ENCODE peak calls at places on chromosomes 7 and 10, in seven cellular contexts. D is sigmoid colon, Q is neural progenitor cell, M is mucosa of descending colon, V is PC-3, I is right lobe of liver, W is heart right ventricle. H is an unnamed sample.

GRCh38 chr10:49562893-49563292 is 24.0 kb upstream of the ERCC6 start:
- DNase-seq in D (no peak), Q (no peak), M (no peak), V (peak), I (no peak), W (no peak), H (no peak)

GRCh38 chr10:108684431-108684830 is 1238.9 kb downstream of the XPNPEP1 start:
- DNase-seq in D (no peak), Q (no peak), M (no peak), V (no peak), I (no peak), W (no peak), H (no peak)

GRCh38 chr10:114304017-114304565 is 65.0 kb downstream of the VWA2 start:
- DNase-seq in D (peak), Q (peak), M (peak), V (peak), I (peak), W (peak), H (peak)

GRCh38 chr10:29689001-29689400 is 54.2 kb upstream of the SVIL start:
- DNase-seq in D (no peak), Q (no peak), M (no peak), V (peak), I (no peak), W (no peak), H (no peak)

GRCh38 chr10:102117391-102118159 is 2.6 kb downstream of the LDB1 start:
- DNase-seq in D (peak), Q (peak), M (peak), V (no peak), I (peak), W (peak), H (peak)

GRCh38 chr7:73521636-73522080 is 435 bp downstream of the BAZ1B start:
- DNase-seq in D (no peak), Q (no peak), M (no peak), V (peak), I (peak), W (peak), H (no peak)

GRCh38 chr10:25756784-25757183 is 177.2 kb upstream of the MYO3A start:
- DNase-seq in D (no peak), Q (no peak), M (no peak), V (no peak), I (no peak), W (no peak), H (no peak)

GRCh38 chr10:29409241-29410051 is 120.6 kb downstream of the LYZL1 start:
- DNase-seq in D (peak), Q (no peak), M (peak), V (peak), I (peak), W (peak), H (no peak)

GRCh38 chr7:100208911-100209408 is 10.8 kb upstream of the PVRIG start:
- DNase-seq in D (no peak), Q (no peak), M (no peak), V (no peak), I (no peak), W (no peak), H (no peak)

GRCh38 chr10:13915710-13916109 is 328.9 kb downstream of the PRPF18 start:
- DNase-seq in D (peak), Q (peak), M (no peak), V (no peak), I (no peak), W (no peak), H (no peak)

GRCh38 chr7:37786741-37787569 is 61.4 kb upstream of the NME8 start:
- DNase-seq in D (no peak), Q (no peak), M (no peak), V (no peak), I (no peak), W (no peak), H (peak)

GRCh38 chr10:93250010-93250409 is 176.3 kb downstream of the CYP26A1 start:
- DNase-seq in D (no peak), Q (no peak), M (no peak), V (no peak), I (no peak), W (no peak), H (no peak)

GRCh38 chr10:500876-501275 is 188.6 kb downstream of the DIP2C start:
- DNase-seq in D (peak), Q (no peak), M (no peak), V (no peak), I (no peak), W (no peak), H (no peak)

DNA sequence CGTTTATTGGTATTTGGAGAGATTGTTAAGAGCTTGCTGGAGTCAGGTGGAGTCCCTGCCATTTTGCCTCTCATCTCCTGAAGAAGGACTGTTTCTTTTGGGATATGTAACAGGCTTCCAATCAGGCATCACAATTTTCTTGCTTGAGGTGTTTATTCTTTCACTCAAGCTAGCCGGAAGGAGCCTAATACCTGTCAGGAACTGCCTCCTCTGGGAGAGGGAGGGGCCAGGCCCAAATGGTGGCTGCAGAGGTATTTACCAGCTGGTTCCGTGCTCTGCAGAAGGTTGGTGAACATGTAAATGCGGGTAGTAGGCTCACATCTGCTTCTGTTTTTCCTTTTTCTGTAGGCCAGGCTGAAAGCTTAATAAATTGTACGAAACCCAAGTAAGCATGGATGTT is 114.0 kb downstream of the TCF7L2 start:
- DNase-seq in D (no peak), Q (no peak), M (no peak), V (no peak), I (no peak), W (no peak), H (no peak)
- H3K4me3 ChIP-seq in D (no peak), Q (no peak), M (no peak), V (no peak), I (no peak), W (no peak), H (no peak)

DNA sequence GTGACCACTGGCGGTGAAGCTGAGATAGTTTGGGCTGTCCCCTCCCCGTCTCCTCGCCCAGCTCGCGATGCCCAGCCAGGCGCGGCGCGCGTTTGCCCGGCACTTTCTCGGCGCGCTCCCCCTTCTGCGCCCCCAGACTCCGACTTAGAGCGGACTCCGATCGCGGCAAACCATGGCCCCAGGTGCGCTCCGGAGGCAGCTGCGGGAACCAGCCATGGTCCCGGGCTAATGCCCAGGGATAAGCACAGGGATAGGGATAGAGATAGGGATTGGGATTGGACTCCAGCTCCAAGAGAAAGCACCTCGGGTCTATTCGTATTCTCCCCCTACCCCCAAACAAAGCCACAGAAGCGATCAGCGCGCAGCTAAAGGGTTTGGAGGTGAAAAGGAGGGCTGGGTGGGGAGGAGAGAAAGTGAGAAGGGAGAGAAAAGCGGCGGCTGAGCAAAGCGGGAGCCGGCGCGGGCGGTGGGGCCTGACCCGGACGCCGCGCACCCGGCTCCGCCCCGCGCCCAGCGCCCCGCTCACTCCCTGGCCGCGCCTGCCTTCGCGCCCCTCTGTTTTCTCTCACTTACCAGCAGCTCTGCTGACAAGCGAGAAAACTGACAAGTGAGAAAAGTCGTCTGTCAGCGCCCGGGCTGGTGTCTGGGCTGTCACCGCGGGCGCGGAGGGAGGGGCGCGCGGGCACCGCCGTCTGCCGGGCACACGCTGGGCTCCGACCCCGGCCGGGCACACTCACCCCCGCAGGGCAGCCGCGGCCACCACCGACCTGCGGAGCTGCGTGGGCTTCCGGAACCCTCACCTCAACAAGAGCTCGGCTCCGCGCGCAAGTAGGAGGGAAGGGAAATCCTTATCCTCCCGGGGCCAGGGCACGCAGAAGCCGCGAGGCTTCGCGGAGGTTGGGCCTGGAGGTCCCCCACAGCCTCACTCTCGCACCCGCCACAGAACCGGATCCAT is at the start of gene PDE1C:
- DNase-seq in D (no peak), Q (peak), M (no peak), V (no peak), I (no peak), W (peak), H (no peak)
- H3K4me3 ChIP-seq in D (peak), Q (peak), M (peak), V (no peak), I (no peak), W (peak), H (no peak)

GRCh38 chr7:116689787-116690186 is 17.8 kb downstream of the MET start:
- DNase-seq in D (no peak), Q (no peak), M (no peak), V (peak), I (no peak), W (no peak), H (no peak)

GRCh38 chr7:116691664-116692063 is 19.7 kb downstream of the MET start:
- DNase-seq in D (no peak), Q (no peak), M (no peak), V (peak), I (no peak), W (no peak), H (no peak)

GRCh38 chr7:116697152-116697551 is 25.2 kb downstream of the MET start:
- DNase-seq in D (no peak), Q (no peak), M (no peak), V (no peak), I (no peak), W (no peak), H (no peak)

GRCh38 chr7:116696707-116697106 is 24.7 kb downstream of the MET start:
- DNase-seq in D (no peak), Q (no peak), M (no peak), V (no peak), I (no peak), W (no peak), H (no peak)

GRCh38 chr7:116692599-116693308 is 20.8 kb downstream of the MET start:
- DNase-seq in D (no peak), Q (no peak), M (no peak), V (peak), I (no peak), W (no peak), H (no peak)
- H3K4me3 ChIP-seq in D (no peak), Q (no peak), M (no peak), V (peak), I (no peak), W (no peak), H (no peak)

DNA sequence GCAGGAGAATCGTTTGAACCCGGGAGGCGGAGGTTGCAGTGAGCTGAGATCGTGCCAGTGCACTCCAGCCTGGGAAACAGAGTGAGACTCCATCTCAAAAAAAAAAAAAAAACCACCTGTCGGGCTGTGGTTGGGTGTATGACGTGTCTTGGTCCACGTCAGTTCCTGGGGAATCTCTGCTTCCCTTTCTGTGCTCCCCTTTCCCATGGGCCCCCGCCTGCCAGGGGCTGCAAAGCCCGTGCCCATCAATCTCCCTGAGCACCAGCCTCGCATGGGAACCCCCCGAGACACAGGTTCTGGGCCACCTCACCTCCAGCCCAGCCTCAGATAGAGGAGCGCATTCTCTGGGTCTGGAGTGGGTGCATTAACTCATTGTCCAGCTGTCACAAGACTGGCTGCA is 2.3 kb upstream of the SH2B2 start:
- DNase-seq in D (no peak), Q (no peak), M (no peak), V (no peak), I (no peak), W (no peak), H (peak)
- H3K4me3 ChIP-seq in D (no peak), Q (no peak), M (no peak), V (no peak), I (no peak), W (no peak), H (no peak)

GRCh38 chr10:61887772-61888171 is 13.7 kb upstream of the ARID5B start:
- DNase-seq in D (no peak), Q (no peak), M (no peak), V (no peak), I (no peak), W (no peak), H (no peak)
- H3K4me3 ChIP-seq in D (no peak), Q (no peak), M (no peak), V (no peak), I (no peak), W (no peak), H (no peak)

DNA sequence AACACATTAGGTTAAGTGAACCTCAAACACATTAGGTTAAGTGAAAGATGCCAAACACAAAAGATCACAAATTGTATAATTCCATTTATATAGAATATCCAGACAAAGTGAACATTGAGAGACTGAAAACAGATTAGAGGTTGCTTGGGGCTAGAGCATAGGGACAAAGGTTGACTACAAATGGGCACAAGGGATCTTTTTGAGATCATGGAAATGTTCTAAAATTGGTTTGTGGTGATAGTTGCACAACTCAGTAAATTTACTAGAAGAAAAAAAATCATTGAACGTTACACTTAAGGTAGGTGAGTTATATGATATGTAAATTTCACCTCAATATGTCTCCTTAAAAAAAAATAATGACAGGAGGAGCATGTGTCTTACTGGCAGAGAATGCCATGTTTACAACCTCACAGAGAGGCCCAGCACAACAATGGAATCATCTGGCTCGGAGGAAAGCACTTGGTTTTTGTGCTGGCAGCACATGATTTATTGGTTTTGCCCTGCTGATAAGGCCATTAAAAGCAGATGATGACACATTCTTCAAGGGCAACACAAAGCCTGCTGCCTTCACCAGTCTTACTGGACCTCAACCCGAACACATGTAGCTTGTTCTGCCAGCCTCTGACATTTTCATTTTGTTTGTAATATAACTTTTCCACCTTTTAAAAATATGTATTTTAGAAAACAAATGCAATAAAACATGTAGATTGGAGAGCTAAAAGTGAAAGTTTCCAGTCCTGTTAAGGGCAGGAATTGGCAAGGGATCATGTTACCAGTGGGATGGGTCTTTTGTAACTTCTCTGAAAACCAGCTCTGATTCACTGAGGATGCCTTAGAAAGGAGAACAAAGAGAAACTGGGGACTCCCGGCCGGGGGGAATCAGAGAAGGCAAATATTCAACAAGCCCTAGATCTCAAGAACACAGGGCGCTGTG is 11.9 kb upstream of the LMOD2 start:
- DNase-seq in D (no peak), Q (peak), M (no peak), V (peak), I (no peak), W (no peak), H (no peak)
- H3K4me3 ChIP-seq in D (peak), Q (peak), M (no peak), V (no peak), I (no peak), W (peak), H (no peak)

DNA sequence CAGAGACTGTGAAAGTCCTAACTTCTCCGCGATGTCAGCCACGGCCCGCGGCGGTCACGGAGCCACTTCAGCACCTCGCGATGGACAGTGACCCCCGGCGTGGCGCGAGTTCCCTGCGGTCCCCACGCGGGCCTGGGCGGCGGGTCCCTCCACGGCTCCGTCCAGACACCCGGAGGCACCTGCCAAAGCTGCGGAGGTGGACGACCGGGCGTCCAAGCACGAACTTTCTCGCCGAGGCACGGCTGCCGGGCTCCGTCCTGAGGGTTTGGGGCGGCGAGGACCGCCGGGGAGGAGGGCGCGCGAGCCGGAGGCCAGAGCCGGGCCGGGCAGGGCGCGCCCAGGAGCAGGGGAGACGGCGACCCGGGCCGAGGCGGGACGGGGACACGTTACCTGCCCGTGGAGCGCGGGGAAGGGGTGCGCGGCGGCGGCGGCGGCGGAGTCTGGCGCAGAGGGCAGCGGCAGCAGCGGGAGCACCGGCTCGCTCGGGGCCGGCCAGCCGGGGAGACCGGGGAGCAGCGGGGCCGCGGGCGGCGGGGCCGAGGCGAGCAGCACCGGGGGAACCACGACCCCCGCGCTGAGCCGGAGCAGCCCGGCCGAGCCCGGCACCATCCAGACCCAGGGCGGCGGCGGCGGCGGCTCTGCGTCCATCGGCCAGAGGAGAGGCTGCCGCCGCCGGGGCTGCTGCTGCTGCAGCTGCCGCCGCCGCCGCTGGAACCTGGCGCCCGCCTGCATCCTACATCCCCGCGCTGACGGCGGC is 439 bp downstream of the TCERG1L start:
- DNase-seq in D (no peak), Q (peak), M (no peak), V (no peak), I (no peak), W (no peak), H (no peak)
- H3K4me3 ChIP-seq in D (no peak), Q (peak), M (no peak), V (no peak), I (no peak), W (no peak), H (no peak)

DNA sequence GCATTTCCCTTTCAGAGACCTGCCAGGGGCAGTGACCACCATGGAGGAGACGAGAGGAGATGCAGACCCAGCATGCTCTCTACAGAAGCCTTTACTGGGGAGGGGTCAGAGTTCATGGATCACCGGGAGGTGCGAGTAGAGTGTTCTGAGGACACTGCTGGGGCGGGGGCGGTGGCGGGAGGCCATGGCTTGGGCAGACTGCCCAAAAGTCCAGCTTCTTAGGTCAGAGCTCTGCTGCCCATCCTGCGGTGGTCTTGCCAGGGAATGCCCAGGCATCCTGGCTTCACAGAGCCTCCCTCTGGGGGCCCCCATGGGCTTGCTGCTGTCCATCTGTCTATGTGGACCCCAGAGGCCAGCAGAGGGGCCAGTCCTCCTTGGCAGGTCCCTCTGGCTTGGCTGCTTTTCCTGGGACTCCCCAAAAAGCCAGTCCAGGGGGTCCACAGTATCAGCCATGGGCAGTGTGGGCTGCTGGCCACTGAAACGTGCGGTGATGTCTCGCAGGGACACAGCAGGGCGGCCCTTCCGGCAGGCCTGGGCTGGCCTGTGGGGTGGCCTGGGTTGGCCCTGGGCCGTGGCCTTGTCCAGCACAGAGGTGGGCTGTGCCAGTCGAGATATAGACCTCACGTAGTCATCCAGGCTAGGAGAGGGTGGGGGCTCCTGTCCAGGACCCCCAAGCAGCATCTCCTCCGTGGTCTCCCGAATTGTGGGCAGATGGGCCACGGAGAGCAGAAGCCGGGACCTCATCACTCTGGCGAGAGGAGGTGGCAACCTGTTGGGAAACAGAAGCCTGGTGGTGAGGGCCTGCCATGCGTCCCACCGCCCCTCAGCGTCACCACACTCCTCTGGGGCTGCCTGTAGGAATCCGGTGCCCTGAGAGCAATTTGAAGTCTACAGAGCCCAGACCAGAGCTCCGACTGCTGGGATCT is 1.1 kb downstream of the DEPP1 start:
- DNase-seq in D (peak), Q (no peak), M (no peak), V (no peak), I (peak), W (no peak), H (no peak)
- H3K4me3 ChIP-seq in D (peak), Q (no peak), M (peak), V (peak), I (peak), W (peak), H (no peak)

GRCh38 chr10:6516877-6517276 is 63.2 kb downstream of the PRKCQ start:
- DNase-seq in D (no peak), Q (no peak), M (no peak), V (no peak), I (no peak), W (no peak), H (no peak)
- H3K4me3 ChIP-seq in D (no peak), Q (no peak), M (no peak), V (no peak), I (no peak), W (no peak), H (no peak)

H was measured in CD4-positive, CD25-positive, alpha-beta regulatory T cell.